ENCODE peak calls at places on chromosomes 11 and 22, in seven cellular contexts. R is BJ, D is HFFc6, U is B cell, M is AG10803, L is RWPE1, Y is right atrium auricular region. W is an unnamed sample.

GRCh38 chr11:76314741-76315090 is 66.2 kb downstream of the THAP12 start:
- DNase-seq in R (no peak), D (peak), U (no peak), M (peak), L (no peak), Y (no peak), W (no peak)

GRCh38 chr11:45654242-45654641 is 11.2 kb downstream of the CHST1 start:
- DNase-seq in R (no peak), D (no peak), U (no peak), M (no peak), L (no peak), Y (peak), W (no peak)

GRCh38 chr11:69634590-69634989 is 6.4 kb upstream of the CCND1 start:
- DNase-seq in R (no peak), D (no peak), U (no peak), M (no peak), L (no peak), Y (no peak), W (no peak)

GRCh38 chr11:67657300-67657699 is 6.8 kb upstream of the ACY3 start:
- DNase-seq in R (no peak), D (no peak), U (no peak), M (no peak), L (no peak), Y (no peak), W (no peak)

GRCh38 chr11:71268706-71269321 is 16.4 kb upstream of the SHANK2 start:
- DNase-seq in R (no peak), D (no peak), U (no peak), M (no peak), L (no peak), Y (peak), W (no peak)

GRCh38 chr11:93100211-93100610 is 97.6 kb downstream of the SLC36A4 start:
- DNase-seq in R (no peak), D (peak), U (no peak), M (peak), L (no peak), Y (no peak), W (no peak)

GRCh38 chr11:116641561-116642045 is 131.2 kb downstream of the BUD13 start:
- DNase-seq in R (no peak), D (no peak), U (no peak), M (peak), L (peak), Y (no peak), W (peak)

GRCh38 chr22:19869497-19870152 is 15.0 kb upstream of the GNB1L start:
- DNase-seq in R (no peak), D (no peak), U (no peak), M (no peak), L (no peak), Y (no peak), W (no peak)

GRCh38 chr11:24734742-24735141 is 237.9 kb downstream of the LUZP2 start:
- DNase-seq in R (no peak), D (no peak), U (no peak), M (no peak), L (no peak), Y (no peak), W (no peak)

GRCh38 chr22:32576553-32577255 is 102.1 kb downstream of the FBXO7 start:
- DNase-seq in R (no peak), D (no peak), U (no peak), M (no peak), L (no peak), Y (no peak), W (peak)

GRCh38 chr11:117907276-117908110 is 21.7 kb downstream of the TMPRSS13 start:
- DNase-seq in R (peak), D (peak), U (no peak), M (peak), L (peak), Y (peak), W (peak)

GRCh38 chr11:3723014-3723708 is 52.0 kb upstream of the CHRNA10 start:
- DNase-seq in R (peak), D (peak), U (no peak), M (peak), L (peak), Y (no peak), W (peak)

GRCh38 chr11:125378083-125378482 is 118.0 kb downstream of the FEZ1 start:
- DNase-seq in R (no peak), D (no peak), U (no peak), M (no peak), L (no peak), Y (no peak), W (no peak)

GRCh38 chr11:128302425-128303186 is 284.8 kb downstream of the ETS1 start:
- DNase-seq in R (no peak), D (no peak), U (peak), M (no peak), L (no peak), Y (no peak), W (no peak)

GRCh38 chr11:3865388-3866193 is 10.1 kb downstream of the STIM1 start:
- DNase-seq in R (no peak), D (peak), U (no peak), M (peak), L (peak), Y (no peak), W (peak)

GRCh38 chr11:44618561-44619425 is 53.3 kb downstream of the CD82 start:
- DNase-seq in R (no peak), D (no peak), U (no peak), M (no peak), L (no peak), Y (no peak), W (no peak)

GRCh38 chr22:48640890-48641771 is 1186.5 kb downstream of the BRD1 start:
- DNase-seq in R (no peak), D (no peak), U (no peak), M (no peak), L (no peak), Y (no peak), W (no peak)

GRCh38 chr11:129885381-129885780 is 10.0 kb downstream of the NFRKB start:
- DNase-seq in R (no peak), D (no peak), U (no peak), M (no peak), L (no peak), Y (no peak), W (no peak)

GRCh38 chr11:47271961-47272661 is 2.2 kb downstream of the MADD start:
- DNase-seq in R (no peak), D (no peak), U (no peak), M (no peak), L (no peak), Y (no peak), W (no peak)

GRCh38 chr11:121448431-121448941 is 3.6 kb upstream of the SORL1 start:
- DNase-seq in R (no peak), D (no peak), U (no peak), M (no peak), L (no peak), Y (no peak), W (no peak)

GRCh38 chr11:65352783-65353182 is 1.8 kb upstream of the TIGD3 start:
- DNase-seq in R (no peak), D (peak), U (no peak), M (no peak), L (no peak), Y (no peak), W (no peak)

GRCh38 chr11:10878408-10879214 is 20.8 kb upstream of the ZBED5 start:
- DNase-seq in R (no peak), D (peak), U (peak), M (peak), L (no peak), Y (no peak), W (peak)

GRCh38 chr11:119056397-119056999 is 507 bp downstream of the HYOU1 start:
- DNase-seq in R (no peak), D (no peak), U (peak), M (peak), L (peak), Y (no peak), W (peak)

GRCh38 chr11:77561257-77561656 is 28.5 kb upstream of the AQP11 start:
- DNase-seq in R (no peak), D (no peak), U (no peak), M (no peak), L (no peak), Y (no peak), W (no peak)

GRCh38 chr11:13663631-13664071 is 4.8 kb upstream of the FAR1 start:
- DNase-seq in R (no peak), D (peak), U (no peak), M (no peak), L (peak), Y (no peak), W (peak)

GRCh38 chr11:91625495-91625894 is 599.1 kb upstream of the FAT3 start:
- DNase-seq in R (no peak), D (no peak), U (no peak), M (no peak), L (no peak), Y (no peak), W (no peak)

GRCh38 chr11:64814712-64815187 is 4.4 kb upstream of the MEN1 start:
- DNase-seq in R (no peak), D (no peak), U (no peak), M (no peak), L (no peak), Y (no peak), W (no peak)

GRCh38 chr11:127859941-127860354 is 727.4 kb downstream of the ETS1 start:
- DNase-seq in R (no peak), D (peak), U (no peak), M (peak), L (no peak), Y (no peak), W (no peak)

GRCh38 chr11:29645373-29645772 is 371.5 kb downstream of the KCNA4 start:
- DNase-seq in R (no peak), D (no peak), U (no peak), M (no peak), L (no peak), Y (no peak), W (no peak)

GRCh38 chr11:95793111-95793510 is 2.8 kb downstream of the CEP57 start:
- DNase-seq in R (no peak), D (no peak), U (no peak), M (peak), L (no peak), Y (no peak), W (no peak)

GRCh38 chr22:44181912-44182590 is 1.3 kb downstream of the PARVG start:
- DNase-seq in R (no peak), D (no peak), U (no peak), M (no peak), L (no peak), Y (no peak), W (no peak)

GRCh38 chr22:28702891-28703290 is 23.3 kb upstream of the TTC28 start:
- DNase-seq in R (no peak), D (no peak), U (no peak), M (no peak), L (no peak), Y (no peak), W (no peak)

GRCh38 chr22:37627091-37627490 is 12.4 kb upstream of the SH3BP1 start:
- DNase-seq in R (no peak), D (no peak), U (no peak), M (no peak), L (no peak), Y (no peak), W (no peak)

GRCh38 chr22:37626556-37627075 is 12.9 kb upstream of the SH3BP1 start:
- DNase-seq in R (no peak), D (no peak), U (no peak), M (no peak), L (no peak), Y (no peak), W (no peak)

GRCh38 chr22:37625737-37626136 is 13.7 kb upstream of the SH3BP1 start:
- DNase-seq in R (no peak), D (no peak), U (no peak), M (no peak), L (no peak), Y (no peak), W (no peak)

GRCh38 chr22:37624876-37625275 is 14.6 kb upstream of the SH3BP1 start:
- DNase-seq in R (no peak), D (no peak), U (no peak), M (no peak), L (no peak), Y (no peak), W (no peak)

DNA sequence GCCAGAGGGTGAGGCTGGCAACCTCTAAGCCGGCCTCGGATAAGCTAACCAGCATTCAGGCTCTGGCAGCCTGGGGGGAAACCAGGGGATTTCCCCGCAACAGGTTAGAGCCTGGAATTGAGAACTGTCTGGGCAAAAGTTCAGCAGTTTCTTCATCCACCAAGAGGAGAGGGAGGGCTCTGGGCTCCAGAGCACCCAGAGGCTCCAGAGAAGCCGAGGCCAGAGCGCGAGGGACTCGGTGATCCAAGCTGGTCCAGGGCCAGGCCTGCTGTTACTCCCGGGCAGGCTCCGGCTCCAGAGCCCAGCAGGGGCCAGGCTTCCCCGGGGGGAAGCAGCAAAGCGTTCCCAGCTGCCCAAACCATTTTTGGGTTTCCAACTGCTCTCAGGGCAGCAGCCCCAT is 13.3 kb upstream of the SH3BP1 start:
- DNase-seq in R (no peak), D (no peak), U (no peak), M (peak), L (no peak), Y (peak), W (no peak)
- TF ChIP-seq CTCF in R (peak), D (no peak), U (no peak), M (no peak), L (no peak), Y (no peak), W (no peak)

GRCh38 chr22:47626428-47627390 is 864.3 kb downstream of the TBC1D22A start:
- DNase-seq in R (no peak), D (no peak), U (no peak), M (no peak), L (no peak), Y (peak), W (no peak)
- TF ChIP-seq CTCF in R (no peak), D (no peak), U (no peak), M (no peak), L (no peak), Y (no peak), W (peak)

GRCh38 chr22:50189849-50190181 is 4.1 kb downstream of the TRABD start:
- DNase-seq in R (no peak), D (no peak), U (no peak), M (peak), L (no peak), Y (no peak), W (no peak)

GRCh38 chr22:50191041-50191740 is 5.5 kb downstream of the TRABD start:
- DNase-seq in R (no peak), D (no peak), U (peak), M (no peak), L (no peak), Y (no peak), W (no peak)

GRCh38 chr22:50189184-50189848 is 3.6 kb downstream of the TRABD start:
- DNase-seq in R (no peak), D (no peak), U (no peak), M (no peak), L (no peak), Y (no peak), W (no peak)

GRCh38 chr22:50192056-50192824 is 6.5 kb downstream of the TRABD start:
- DNase-seq in R (no peak), D (peak), U (peak), M (no peak), L (no peak), Y (no peak), W (no peak)

DNA sequence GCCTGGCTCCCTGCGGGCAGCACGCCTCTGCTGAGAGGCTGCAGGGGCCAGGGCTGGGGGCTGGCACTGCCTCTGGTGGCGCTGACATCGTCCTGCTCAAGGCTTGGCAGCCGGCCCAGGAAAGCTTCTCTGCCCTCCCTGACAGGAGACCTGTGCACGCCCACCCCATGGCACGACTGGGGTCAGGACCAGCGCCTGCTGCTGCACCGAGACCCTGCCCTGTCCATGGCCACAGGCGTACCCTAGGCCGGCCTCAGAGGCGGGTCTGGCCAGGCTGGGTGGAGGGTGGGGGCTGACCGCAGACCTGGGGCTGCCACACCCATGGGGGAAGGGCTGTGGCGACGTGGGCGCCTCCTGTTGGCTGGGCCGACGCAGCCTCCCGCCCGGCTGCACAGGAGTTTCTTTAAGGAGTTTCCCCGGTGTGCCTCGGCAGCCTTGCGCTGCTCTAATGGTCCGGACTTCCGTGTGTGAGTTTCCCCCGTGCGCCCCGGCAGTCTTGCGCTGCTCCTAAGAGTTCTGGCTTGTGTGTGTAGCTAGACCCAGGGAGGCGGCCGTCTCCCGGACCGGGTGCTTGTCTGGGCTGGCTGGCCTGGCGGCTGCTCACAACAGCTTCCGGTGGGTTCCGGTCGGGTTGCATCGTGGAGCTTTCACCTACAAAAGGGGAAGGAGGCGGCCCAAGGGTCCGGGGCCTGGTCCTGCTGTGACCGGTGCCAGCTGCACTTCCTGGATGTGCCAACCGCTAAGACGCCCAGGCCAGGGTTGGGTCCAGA is 4.7 kb downstream of the TRABD start:
- DNase-seq in R (no peak), D (peak), U (peak), M (peak), L (peak), Y (peak), W (peak)
- TF ChIP-seq CTCF in R (peak), D (peak), U (peak), M (peak), L (peak), Y (no peak), W (peak)

DNA sequence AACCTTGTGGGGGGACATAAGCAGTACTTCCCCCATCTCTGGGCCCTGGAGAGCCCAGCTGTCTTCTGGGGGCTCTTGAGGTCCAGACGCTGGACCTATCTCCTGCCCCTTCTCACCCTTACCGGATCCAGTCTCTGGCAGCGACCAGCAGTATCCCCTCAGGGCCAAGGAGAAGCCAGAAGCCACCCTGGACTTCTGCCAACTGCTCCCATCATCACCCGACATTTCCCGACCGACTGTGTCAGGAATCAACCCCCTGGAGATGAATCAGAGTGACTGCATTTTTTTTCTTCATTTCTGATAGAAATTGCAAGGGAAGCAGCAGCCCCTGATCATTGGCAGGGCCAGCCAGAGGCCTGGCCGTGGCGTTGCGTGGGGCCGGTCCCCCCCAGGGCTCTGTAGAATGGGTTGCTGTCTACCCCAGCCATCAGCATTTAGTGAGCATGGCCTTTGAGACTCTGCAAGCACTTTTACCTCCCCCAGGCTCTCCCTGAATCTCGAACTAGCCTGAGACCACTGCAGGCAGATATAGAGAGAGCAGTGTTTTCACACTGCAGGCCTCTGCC is 5.2 kb upstream of the LIF start:
- DNase-seq in R (no peak), D (peak), U (no peak), M (no peak), L (peak), Y (no peak), W (peak)
- TF ChIP-seq CTCF in R (no peak), D (peak), U (no peak), M (no peak), L (no peak), Y (no peak), W (no peak)

GRCh38 chr22:46350646-46351045 is 15.1 kb downstream of the TRMU start:
- DNase-seq in R (no peak), D (no peak), U (no peak), M (no peak), L (no peak), Y (no peak), W (no peak)

GRCh38 chr22:46350111-46350510 is 14.6 kb downstream of the TRMU start:
- DNase-seq in R (no peak), D (no peak), U (no peak), M (no peak), L (no peak), Y (no peak), W (no peak)

GRCh38 chr22:46351767-46352166 is 16.3 kb downstream of the TRMU start:
- DNase-seq in R (no peak), D (no peak), U (no peak), M (no peak), L (no peak), Y (no peak), W (no peak)

GRCh38 chr22:46352276-46352675 is 16.8 kb downstream of the TRMU start:
- DNase-seq in R (no peak), D (no peak), U (no peak), M (no peak), L (no peak), Y (no peak), W (no peak)

DNA sequence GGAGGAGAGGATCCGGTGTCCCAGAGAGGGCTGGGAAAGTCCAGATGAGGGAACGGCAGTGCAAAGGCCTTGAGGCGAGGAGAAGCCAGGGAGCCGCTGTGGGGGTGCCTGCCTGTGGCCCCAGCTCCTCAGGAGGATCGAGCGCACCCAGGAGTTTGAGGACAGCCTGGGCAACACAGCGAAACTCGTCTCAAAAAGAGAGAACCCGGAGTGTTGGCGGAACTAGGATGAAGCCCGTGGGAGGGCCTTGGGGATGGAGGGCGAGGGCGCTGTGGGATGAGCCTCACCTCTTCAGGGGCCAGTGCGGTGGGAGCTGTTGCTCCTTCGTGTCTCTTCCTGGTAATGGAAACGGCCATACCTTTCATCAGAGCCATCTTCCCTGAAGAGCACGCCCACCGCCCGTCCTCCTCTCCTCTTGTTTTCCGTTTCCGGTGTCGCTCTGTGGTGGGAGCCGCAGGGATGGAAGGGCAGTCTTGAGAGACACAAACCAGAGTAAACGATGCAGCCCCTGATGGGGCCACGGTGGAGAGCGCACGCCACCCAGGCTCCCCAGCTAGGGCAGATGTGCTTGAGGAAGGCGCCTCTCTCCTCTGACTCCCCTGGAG is 15.7 kb downstream of the TRMU start:
- DNase-seq in R (no peak), D (no peak), U (no peak), M (no peak), L (no peak), Y (no peak), W (no peak)
- TF ChIP-seq CTCF in R (no peak), D (no peak), U (no peak), M (no peak), L (no peak), Y (no peak), W (no peak)

GRCh38 chr11:88103337-88104206 is 71.7 kb downstream of the RAB38 start:
- DNase-seq in R (no peak), D (peak), U (no peak), M (peak), L (no peak), Y (no peak), W (peak)
- TF ChIP-seq CTCF in R (peak), D (peak), U (peak), M (peak), L (no peak), Y (no peak), W (peak)